ENCODE peak calls at places on chromosome 1, in four cellular contexts. A is progenitor cell of endocrine pancreas, U is B cell, P is breast epithelium. T is an unnamed sample.

GRCh38 chr1:220044683-220045355 is 1.5 kb downstream of the EPRS1 start:
- DNase-seq in A (no peak), U (no peak), P (no peak), T (no peak)

GRCh38 chr1:22056043-22056442 is 3.5 kb downstream of the CDC42 start:
- DNase-seq in A (no peak), P (no peak), U (no peak), T (no peak)

GRCh38 chr1:30693820-30694219 is 29.6 kb downstream of the MATN1 start:
- DNase-seq in P (no peak), U (no peak), A (no peak), T (no peak)

GRCh38 chr1:206518206-206518605 is 10.9 kb downstream of the RASSF5 start:
- DNase-seq in U (no peak), P (no peak), A (no peak), T (no peak)

GRCh38 chr1:187244623-187245022 is 415.9 kb downstream of the PLA2G4A start:
- DNase-seq in P (peak), U (no peak), A (no peak), T (no peak)

GRCh38 chr1:211637066-211637465 is 38.4 kb downstream of the NEK2 start:
- DNase-seq in U (no peak), A (no peak), P (no peak), T (no peak)

GRCh38 chr1:228938248-228938891 is 203.1 kb downstream of the RHOU start:
- DNase-seq in P (no peak), U (no peak), A (no peak), T (no peak)

GRCh38 chr1:36734356-36734755 is 251.6 kb upstream of the CSF3R start:
- DNase-seq in A (no peak), U (no peak), P (no peak), T (no peak)

GRCh38 chr1:12339861-12340557 is 110.2 kb downstream of the VPS13D start:
- DNase-seq in A (no peak), P (no peak), U (no peak), T (no peak)

GRCh38 chr1:235910357-235911299 is 43.9 kb upstream of the LYST start:
- DNase-seq in P (no peak), U (no peak), A (no peak), T (no peak)

GRCh38 chr1:168225476-168226190 is at the start of gene SFT2D2:
- DNase-seq in A (peak), U (peak), P (peak), T (no peak)

GRCh38 chr1:111620412-111620971 is 903 bp downstream of the RAP1A start:
- DNase-seq in A (no peak), U (no peak), P (no peak), T (no peak)

GRCh38 chr1:182890927-182891610 is 51.9 kb downstream of the DHX9 start:
- DNase-seq in P (no peak), A (no peak), U (no peak), T (no peak)

GRCh38 chr1:87916965-87917364 is 588.3 kb downstream of the LMO4 start:
- DNase-seq in A (no peak), U (no peak), P (no peak), T (no peak)

GRCh38 chr1:80656011-80656627 is 1144.6 kb upstream of the ADGRL2 start:
- DNase-seq in P (no peak), U (peak), A (peak), T (no peak)
- TF ChIP-seq CTCF in P (no peak), U (no peak), A (peak), T (no peak)

DNA sequence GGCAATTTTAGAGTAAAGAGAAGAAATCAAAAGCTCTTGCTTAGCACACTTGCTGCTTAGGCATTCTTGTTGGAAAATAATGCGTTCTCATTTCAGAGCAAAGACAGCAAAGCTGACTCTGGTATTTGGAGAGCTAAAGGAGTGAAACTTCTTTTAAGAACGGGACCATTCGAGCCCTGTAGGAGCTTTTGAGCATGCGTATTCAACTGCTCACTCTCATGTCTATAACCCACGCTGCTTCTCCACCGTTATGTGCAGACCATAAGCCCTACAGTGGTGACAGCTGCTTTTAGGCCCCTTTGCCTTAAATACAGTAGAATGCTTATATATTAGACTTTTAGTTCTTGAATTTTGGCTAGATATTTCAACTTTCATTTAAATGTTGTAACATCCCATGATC is 214.2 kb upstream of the CACYBP start:
- DNase-seq in U (no peak), A (no peak), P (no peak), T (no peak)
- TF ChIP-seq CTCF in U (no peak), A (no peak), P (no peak), T (no peak)

GRCh38 chr1:20242890-20243479 is 47.7 kb upstream of the VWA5B1 start:
- DNase-seq in U (no peak), P (no peak), A (no peak), T (no peak)
- TF ChIP-seq CTCF in U (no peak), P (no peak), A (no peak), T (no peak)

DNA sequence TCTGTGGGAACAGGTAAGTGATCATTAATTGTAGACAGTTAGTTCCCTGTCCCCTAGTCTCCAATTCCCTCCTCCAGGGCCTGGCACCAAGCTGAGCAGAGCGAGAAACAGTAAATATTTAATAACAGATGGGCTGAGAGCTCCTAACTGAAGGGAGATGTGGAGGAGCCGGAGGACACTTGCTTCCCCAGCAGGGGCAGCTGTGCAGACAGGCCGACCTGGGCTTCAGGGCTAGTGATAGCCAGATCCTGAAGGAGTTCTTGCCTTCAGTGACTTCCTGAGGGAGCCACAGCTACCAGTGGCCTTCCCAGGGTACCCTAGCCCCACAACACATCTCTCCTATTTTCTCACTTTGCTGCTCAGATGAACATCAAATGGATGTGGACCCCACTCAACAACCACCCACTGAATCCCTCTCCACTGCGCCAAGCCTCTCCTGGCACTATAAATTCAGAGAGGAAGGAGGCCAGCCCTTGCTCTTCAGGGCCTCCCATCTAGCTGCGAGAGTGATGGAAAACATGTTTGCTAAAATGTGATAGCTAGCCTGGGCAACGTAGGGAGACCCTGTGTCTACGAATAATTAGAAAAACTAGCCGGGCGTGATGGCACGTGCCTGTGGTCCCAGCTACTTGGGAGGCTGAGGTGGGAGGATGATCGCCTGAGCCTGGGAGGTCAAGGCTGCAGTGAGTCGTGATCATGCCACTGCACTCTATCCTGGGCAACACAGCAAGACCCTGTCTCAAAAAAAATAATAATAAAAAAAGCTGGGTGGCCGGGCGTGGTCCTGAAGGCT is 26.9 kb upstream of the SYNC start:
- DNase-seq in A (no peak), U (no peak), P (no peak), T (no peak)
- TF ChIP-seq CTCF in A (no peak), U (no peak), P (no peak), T (no peak)

GRCh38 chr1:113488576-113489177 is 98.4 kb downstream of the MAGI3 start:
- DNase-seq in A (no peak), U (no peak), P (no peak), T (no peak)
- TF ChIP-seq CTCF in A (peak), U (no peak), P (no peak), T (no peak)

DNA sequence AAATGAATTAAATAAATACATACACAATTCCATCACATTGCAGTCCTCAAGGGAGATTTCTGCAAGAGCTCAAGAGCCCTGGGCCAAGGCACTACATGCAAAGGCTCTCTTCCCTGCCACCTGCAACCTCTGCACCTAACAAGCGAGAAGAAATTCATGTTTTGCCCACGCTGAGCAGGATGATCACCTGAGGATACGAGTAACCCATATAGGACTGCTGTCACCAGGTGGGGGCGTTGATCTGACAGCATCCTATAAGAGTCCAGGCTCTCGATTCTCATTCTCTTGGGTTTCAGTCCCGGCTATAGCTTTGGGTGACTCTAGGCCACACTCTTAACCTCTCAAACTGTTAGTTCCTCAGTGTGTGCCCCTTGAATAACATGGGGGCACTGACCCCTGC is 18.7 kb upstream of the SPOCD1 start:
- DNase-seq in U (no peak), P (no peak), A (no peak), T (no peak)
- TF ChIP-seq CTCF in U (no peak), P (no peak), A (no peak), T (no peak)

GRCh38 chr1:209595599-209595998 is 12.1 kb downstream of the CAMK1G start:
- DNase-seq in U (no peak), P (no peak), A (no peak), T (no peak)
- TF ChIP-seq CTCF in U (no peak), P (no peak), A (no peak), T (no peak)

DNA sequence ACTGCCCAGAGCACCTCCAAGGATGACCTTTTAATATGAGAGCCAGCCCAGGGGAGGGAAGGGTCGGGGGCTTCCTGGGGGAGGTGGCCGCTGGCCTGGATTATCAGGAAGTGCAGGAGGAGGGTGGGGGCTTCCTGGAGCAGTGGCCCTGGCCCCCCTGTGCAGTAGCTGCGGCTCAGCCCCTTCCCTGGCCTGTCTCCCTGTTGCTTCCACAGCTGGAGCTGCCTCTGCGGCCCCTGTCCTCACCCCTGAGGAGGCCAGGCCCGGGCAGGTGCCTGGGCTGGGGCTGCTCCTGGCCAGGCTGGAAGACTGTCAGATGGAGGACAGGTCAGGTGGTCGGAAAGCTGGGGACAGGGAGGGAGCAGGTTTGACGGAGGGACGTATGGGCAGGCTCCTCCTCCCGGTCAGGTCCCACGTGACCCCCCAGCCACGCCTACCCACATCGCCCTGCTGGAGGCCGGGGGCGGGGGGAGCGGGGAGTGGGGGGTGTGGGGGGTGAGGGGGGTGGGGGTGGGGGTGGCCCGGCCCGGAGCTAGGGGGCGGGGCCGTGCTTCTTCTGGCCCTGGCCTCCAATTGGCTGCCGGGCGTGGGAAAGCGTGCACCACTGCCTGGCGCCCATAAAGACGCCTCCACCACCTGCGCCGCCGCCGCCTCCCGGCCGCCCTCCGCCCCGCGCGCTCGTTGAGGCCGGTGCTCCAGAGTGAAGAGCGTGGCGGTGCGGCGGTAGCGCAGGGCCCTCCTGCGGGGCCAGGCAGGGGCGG is 10.2 kb upstream of the TNFRSF14 start:
- DNase-seq in A (peak), U (peak), P (peak), T (no peak)
- TF ChIP-seq CTCF in A (no peak), U (no peak), P (no peak), T (no peak)

T was measured in AG09319.